ENCODE peak calls at places on chromosomes 13 and 19, in seven cellular contexts. Z is H9, E is IMR-90, B is neuronal stem cell, C is mesendoderm, O is H1, J is trophoblast cell. L is an unnamed sample.

GRCh38 chr13:84273163-84273562 is 390.9 kb upstream of the SLITRK1 start:
- DNase-seq in Z (no peak), E (no peak), B (no peak), C (no peak), O (no peak), J (no peak), L (no peak)

GRCh38 chr13:40974460-40975407 is 44.4 kb downstream of the ELF1 start:
- DNase-seq in Z (peak), E (peak), B (peak), C (peak), O (no peak), J (no peak), L (peak)

GRCh38 chr13:49323344-49323743 is 75.6 kb downstream of the CDADC1 start:
- DNase-seq in Z (no peak), E (no peak), B (no peak), C (no peak), O (no peak), J (no peak), L (no peak)

GRCh38 chr19:1221141-1221903 is 15.7 kb downstream of the STK11 start:
- DNase-seq in Z (no peak), E (peak), B (no peak), C (no peak), O (peak), J (peak), L (peak)

GRCh38 chr13:110574161-110574560 is 12.6 kb upstream of the RAB20 start:
- DNase-seq in Z (no peak), E (no peak), B (no peak), C (no peak), O (no peak), J (no peak), L (no peak)

GRCh38 chr19:21508198-21508597 is 2.8 kb downstream of the ZNF429 start:
- DNase-seq in Z (no peak), E (no peak), B (no peak), C (no peak), O (no peak), J (no peak), L (no peak)

GRCh38 chr19:18999896-19000620 is 33.3 kb downstream of the SUGP2 start:
- DNase-seq in Z (no peak), E (peak), B (no peak), C (peak), O (no peak), J (no peak), L (peak)

GRCh38 chr13:31115616-31116015 is 46.1 kb downstream of the HSPH1 start:
- DNase-seq in Z (peak), E (no peak), B (no peak), C (peak), O (no peak), J (no peak), L (no peak)

GRCh38 chr19:35222373-35223005 is 6.0 kb downstream of the FAM187B start:
- DNase-seq in Z (no peak), E (no peak), B (no peak), C (no peak), O (no peak), J (no peak), L (no peak)

GRCh38 chr13:31012285-31013024 is 80.0 kb downstream of the TEX26 start:
- DNase-seq in Z (peak), E (peak), B (no peak), C (peak), O (no peak), J (peak), L (peak)

GRCh38 chr19:16096281-16096855 is 15.3 kb upstream of the RAB8A start:
- DNase-seq in Z (no peak), E (no peak), B (no peak), C (no peak), O (no peak), J (peak), L (peak)

GRCh38 chr13:87941244-87941643 is 270.1 kb downstream of the SLITRK5 start:
- DNase-seq in Z (no peak), E (no peak), B (no peak), C (no peak), O (no peak), J (no peak), L (no peak)

GRCh38 chr19:41957161-41957837 is 1.8 kb downstream of the RABAC1 start:
- DNase-seq in Z (no peak), E (no peak), B (no peak), C (no peak), O (no peak), J (no peak), L (no peak)

GRCh38 chr19:1941146-1942077 is at the start of gene CSNK1G2:
- DNase-seq in Z (no peak), E (no peak), B (no peak), C (no peak), O (no peak), J (no peak), L (no peak)

GRCh38 chr19:48239582-48240141 is 16.1 kb downstream of the CARD8 start:
- DNase-seq in Z (no peak), E (peak), B (no peak), C (no peak), O (no peak), J (no peak), L (no peak)

GRCh38 chr19:45632468-45633196 is 6.6 kb downstream of the EML2 start:
- DNase-seq in Z (peak), E (peak), B (peak), C (peak), O (peak), J (peak), L (peak)

GRCh38 chr13:30026093-30026492 is 175.7 kb upstream of the UBL3 start:
- DNase-seq in Z (no peak), E (peak), B (no peak), C (no peak), O (no peak), J (no peak), L (no peak)

DNA sequence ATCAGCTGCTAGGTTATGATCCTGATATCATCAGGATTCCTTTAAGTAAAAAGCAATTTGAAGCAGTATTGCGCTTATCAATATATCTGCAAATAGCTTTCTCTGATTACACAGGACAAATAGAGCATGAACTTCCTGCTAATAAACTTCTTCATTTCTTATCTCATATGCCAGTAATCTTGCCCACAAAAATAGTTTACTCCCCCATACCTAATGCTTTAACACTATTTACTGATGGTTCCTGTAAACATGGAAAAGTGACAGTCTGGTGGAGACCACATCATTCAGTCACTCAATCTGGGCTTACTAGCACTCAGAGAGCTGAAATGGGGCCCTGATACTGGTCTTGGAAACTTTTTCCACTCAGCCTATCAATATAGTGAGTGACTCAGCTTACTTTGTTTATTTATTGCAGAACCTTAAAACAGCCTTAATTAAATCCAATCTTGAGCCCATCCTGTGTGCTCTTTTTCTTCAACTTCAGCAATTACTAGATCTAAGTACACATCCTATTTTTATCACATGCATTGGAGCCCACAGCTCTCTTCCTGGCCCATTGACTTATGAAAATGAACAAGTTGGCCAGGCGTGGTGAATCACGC is 1464.3 kb downstream of the UQCRFS1 start:
- DNase-seq in Z (no peak), E (peak), B (no peak), C (no peak), O (no peak), J (no peak), L (peak)
- H2AK5ac ChIP-seq in Z (no peak), E (no peak), B (no peak), C (no peak), O (no peak), J (no peak), L (no peak)

DNA sequence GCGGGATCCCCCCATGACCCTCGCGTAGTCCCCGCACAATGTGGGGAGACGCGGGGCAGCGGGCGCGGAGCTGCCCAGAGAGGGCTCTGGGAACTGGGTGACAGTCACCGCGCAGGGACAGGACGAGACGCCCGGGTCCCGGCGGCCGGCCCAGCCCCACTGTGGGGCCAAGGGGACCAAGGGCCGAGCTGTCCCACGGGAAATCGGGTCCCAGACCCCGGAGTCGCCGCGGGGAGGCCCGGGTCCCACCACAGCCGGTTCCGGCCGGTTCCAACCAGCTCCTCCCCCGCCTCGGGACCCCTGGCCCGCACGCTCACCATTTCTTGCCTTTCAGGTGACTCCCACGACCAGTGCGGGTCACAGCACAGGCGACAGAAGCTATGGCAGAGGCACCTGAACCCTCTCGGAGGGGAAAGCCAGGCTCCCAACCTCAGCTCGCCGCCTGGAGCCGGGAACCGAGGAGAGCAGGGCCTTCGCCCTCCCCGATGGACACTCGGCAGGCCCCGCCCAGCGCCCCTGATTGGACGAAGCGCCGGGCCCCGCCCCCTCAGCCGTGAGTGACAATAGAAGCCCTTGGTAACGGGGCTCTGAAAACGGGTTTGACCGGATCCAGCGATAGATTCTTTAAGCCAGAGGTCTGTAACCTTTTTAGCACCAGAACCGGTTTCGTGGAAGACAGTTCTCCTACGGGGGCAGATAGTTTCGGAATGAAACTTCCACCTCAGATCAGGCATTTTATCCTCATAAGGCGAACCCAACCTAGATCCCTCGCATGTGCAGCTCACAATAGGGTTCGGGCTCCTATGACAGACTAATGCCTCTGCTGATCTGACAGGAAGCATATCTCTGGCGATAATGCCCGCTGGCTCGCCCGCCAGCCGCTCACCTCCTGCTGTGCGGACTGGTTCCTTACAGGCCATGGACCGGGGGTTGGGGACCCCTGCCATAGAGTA is at the start of gene ZNF433:
- DNase-seq in Z (peak), E (peak), B (peak), C (peak), O (peak), J (peak), L (peak)
- H3K9ac ChIP-seq in Z (peak), E (peak), B (peak), C (peak), O (peak), J (peak), L (peak)

DNA sequence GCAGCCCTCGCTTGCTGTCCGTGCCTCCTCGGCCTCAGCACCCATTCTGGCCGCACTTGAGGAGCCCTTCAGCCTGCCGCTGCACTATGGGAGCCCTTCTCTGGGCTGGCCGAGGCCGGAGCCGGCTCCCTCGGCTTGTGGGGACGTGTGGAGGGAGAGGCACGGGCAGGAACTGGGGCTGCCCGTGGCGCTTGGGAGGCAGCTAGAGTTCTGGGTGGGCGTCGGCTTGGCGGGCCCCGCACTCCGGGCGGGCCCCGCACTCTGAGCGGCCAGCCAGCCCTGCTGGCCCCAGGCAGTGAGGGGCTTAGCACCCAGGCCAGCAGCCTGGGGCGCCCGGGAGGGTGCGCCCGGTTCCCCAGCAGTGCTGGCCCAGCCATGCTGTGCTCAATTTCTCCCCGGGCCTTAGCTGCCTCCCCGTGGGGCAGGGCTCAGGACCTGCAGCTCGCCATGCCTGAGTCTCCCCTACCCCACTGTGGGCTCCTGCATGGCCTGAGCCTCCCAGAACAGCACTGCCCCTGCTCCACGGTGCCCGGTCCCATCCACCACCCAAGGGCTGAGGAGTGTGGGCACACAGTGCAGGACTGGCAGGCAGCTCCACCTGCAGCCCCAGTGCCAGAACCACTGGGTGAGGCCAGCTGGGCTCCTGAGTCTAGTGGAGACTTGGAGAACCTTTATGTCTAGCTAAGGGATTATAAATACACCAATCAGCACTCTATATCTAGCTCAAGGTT is 240.0 kb upstream of the PRR20A start:
- DNase-seq in Z (no peak), E (no peak), B (no peak), C (no peak), O (no peak), J (no peak), L (no peak)
- H2BK5ac ChIP-seq in Z (no peak), E (no peak), B (no peak), C (no peak), O (no peak), J (no peak), L (no peak)

GRCh38 chr13:54950546-54950945 is 1921.9 kb downstream of the OLFM4 start:
- DNase-seq in Z (no peak), E (no peak), B (no peak), C (no peak), O (no peak), J (no peak), L (no peak)
- H2AK5ac ChIP-seq in Z (no peak), E (no peak), B (no peak), C (no peak), O (no peak), J (no peak), L (no peak)

DNA sequence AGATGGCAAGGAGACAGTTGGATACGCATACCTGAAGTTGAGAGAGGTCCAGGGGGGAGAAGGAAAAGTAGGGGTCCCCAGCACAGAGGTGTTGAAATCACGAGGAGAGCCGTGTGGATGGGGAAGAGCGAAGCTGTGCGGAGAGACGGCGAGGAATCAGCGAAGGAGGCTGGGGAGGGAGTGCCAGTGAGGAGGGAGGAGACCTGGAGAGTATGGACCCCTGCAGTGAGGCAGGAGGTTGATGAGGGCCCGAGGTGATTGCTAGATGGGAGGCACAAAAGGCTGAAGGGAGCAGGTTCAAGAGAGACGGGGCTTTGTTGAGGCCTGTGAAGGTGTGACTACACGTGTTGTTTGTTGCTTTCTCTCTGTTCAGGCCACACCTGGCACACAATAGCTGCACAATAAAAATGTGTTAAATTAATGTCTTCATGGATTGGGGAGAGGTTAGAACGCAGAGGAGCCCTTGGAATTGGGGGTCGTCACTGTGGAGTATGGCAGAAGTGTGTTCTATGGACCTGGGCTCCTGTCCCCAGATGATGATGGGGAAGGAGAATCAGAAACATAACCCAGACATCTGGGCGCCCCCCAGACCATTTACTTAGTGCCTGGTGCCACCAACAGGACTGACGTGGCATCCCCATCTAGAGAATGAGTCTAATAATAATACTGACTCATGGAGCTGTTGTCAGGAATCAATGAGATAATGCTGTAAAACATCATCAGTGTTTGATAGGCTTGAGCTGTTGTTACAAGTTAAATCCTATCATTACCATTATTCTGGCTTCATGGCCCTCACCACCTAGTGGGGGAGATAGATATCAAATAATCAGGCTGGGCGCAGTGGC is 137.5 kb downstream of the SIPA1L3 start:
- DNase-seq in Z (no peak), E (peak), B (no peak), C (peak), O (no peak), J (no peak), L (peak)
- H3K9ac ChIP-seq in Z (no peak), E (no peak), B (peak), C (peak), O (peak), J (no peak), L (peak)

GRCh38 chr19:51572908-51573307 is 1.8 kb downstream of the ZNF175 start:
- DNase-seq in Z (no peak), E (peak), B (no peak), C (no peak), O (no peak), J (no peak), L (peak)
- H2BK5ac ChIP-seq in Z (no peak), E (peak), B (no peak), C (no peak), O (no peak), J (no peak), L (no peak)

GRCh38 chr19:5435642-5436017 is 19.6 kb upstream of the ZNRF4 start:
- DNase-seq in Z (no peak), E (no peak), B (no peak), C (no peak), O (no peak), J (no peak), L (no peak)

GRCh38 chr19:5436948-5437306 is 18.3 kb upstream of the ZNRF4 start:
- DNase-seq in Z (peak), E (no peak), B (no peak), C (no peak), O (no peak), J (no peak), L (no peak)

GRCh38 chr19:5436101-5436947 is 18.9 kb upstream of the ZNRF4 start:
- DNase-seq in Z (peak), E (peak), B (peak), C (peak), O (peak), J (no peak), L (peak)

GRCh38 chr19:5434351-5434917 is 20.8 kb upstream of the ZNRF4 start:
- DNase-seq in Z (no peak), E (no peak), B (no peak), C (peak), O (no peak), J (no peak), L (no peak)

DNA sequence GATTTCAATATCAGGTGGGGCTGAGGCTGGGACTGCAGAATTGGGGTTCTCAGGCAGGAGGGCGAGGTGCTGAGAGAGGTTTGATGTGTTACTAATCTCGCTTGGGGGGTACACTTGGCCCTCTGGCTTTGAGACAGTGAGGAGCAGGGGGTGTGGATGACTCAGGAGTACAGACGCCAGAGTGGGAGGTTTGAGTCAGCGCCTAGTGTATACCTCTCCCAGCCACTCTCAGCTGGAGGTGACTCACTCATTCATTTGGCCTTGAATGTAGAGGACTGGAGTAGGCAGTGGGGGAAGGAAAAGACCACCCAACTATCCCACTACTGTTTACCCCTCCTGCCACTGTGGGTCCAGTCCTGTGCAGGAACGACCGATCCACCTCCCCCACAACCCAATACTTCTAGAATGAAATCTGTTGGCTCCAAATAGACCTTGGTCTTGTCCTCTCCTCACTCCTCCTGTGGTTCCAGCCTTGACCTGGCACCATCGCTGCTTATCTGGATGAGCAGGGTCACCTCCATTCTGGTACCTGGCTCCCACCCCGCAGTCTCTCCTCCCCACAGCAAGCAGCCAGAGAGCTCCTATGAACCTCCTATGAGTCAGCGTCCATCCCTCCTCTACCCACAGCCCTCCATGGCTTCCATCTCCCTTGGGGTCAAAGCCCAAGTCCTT is 20.1 kb upstream of the ZNRF4 start:
- DNase-seq in Z (no peak), E (peak), B (no peak), C (peak), O (no peak), J (no peak), L (peak)
- H2AK5ac ChIP-seq in Z (no peak), E (peak), B (peak), C (no peak), O (no peak), J (no peak), L (no peak)

DNA sequence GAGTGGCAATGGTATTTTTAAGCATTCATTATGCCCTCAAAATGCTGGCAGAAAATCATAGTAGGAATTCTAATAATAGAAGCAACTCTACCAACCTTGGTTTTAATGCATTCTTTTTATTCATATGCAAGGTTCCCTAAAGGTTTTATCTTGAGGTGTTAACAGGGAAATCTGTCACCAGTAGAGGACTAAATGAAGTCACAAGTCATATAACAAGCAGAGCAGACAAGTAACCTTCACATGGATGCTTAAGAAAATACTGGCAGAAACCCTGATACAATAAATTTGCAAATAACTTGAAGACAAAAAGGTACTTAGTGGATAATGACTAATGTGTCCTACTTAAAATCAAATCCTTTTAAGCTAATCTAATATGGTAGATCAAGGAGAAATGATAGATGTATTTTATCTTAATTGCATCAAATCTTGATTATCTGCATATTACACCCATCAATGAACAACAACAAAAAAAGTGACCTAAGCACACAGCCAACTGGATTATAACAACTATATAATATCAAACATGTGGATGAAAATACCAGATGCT is 73.3 kb downstream of the RFC3 start:
- DNase-seq in Z (no peak), E (no peak), B (no peak), C (no peak), O (no peak), J (no peak), L (no peak)
- H3K9ac ChIP-seq in Z (no peak), E (no peak), B (no peak), C (no peak), O (no peak), J (no peak), L (no peak)

GRCh38 chr13:39197645-39198007 is 159.4 kb downstream of the NHLRC3 start:
- DNase-seq in Z (no peak), E (no peak), B (no peak), C (no peak), O (no peak), J (no peak), L (no peak)
- H2BK5ac ChIP-seq in Z (no peak), E (no peak), B (no peak), C (no peak), O (no peak), J (no peak), L (no peak)